ENCODE peak calls at places on chromosomes 7 and 10, in five cellular contexts. One of them, this sample, is unnamed.

GRCh38 chr10:106038246-106038645 is 1126.3 kb downstream of the SORCS1 start:
- DNase-seq in posterior cingulate gyrus: no peak
- DNase-seq in thoracic aorta: no peak
- DNase-seq in foreskin fibroblast: peak
- DNase-seq in substantia nigra: no peak
- DNase-seq in this sample: no peak

GRCh38 chr10:117477961-117478670 is 64.4 kb upstream of the EMX2 start:
- DNase-seq in posterior cingulate gyrus: peak
- DNase-seq in thoracic aorta: no peak
- DNase-seq in foreskin fibroblast: peak
- DNase-seq in substantia nigra: no peak
- DNase-seq in this sample: no peak

GRCh38 chr7:82335927-82336326 is 107.7 kb downstream of the CACNA2D1 start:
- DNase-seq in posterior cingulate gyrus: no peak
- DNase-seq in thoracic aorta: no peak
- DNase-seq in foreskin fibroblast: peak
- DNase-seq in substantia nigra: no peak
- DNase-seq in this sample: no peak

GRCh38 chr10:30151581-30152389 is 92.4 kb upstream of the JCAD start:
- DNase-seq in posterior cingulate gyrus: no peak
- DNase-seq in thoracic aorta: peak
- DNase-seq in foreskin fibroblast: peak
- DNase-seq in substantia nigra: no peak
- DNase-seq in this sample: no peak

GRCh38 chr7:22664988-22665798 is 61.8 kb upstream of the IL6 start:
- DNase-seq in posterior cingulate gyrus: no peak
- DNase-seq in thoracic aorta: no peak
- DNase-seq in foreskin fibroblast: no peak
- DNase-seq in substantia nigra: peak
- DNase-seq in this sample: no peak

GRCh38 chr10:104688251-104688650 is 47.2 kb downstream of the SORCS3 start:
- DNase-seq in posterior cingulate gyrus: peak
- DNase-seq in thoracic aorta: no peak
- DNase-seq in foreskin fibroblast: peak
- DNase-seq in substantia nigra: peak
- DNase-seq in this sample: no peak

GRCh38 chr10:660413-660979 is 29.0 kb downstream of the DIP2C start:
- DNase-seq in posterior cingulate gyrus: no peak
- DNase-seq in thoracic aorta: no peak
- DNase-seq in foreskin fibroblast: no peak
- DNase-seq in substantia nigra: no peak
- DNase-seq in this sample: no peak

GRCh38 chr7:44134943-44135628 is 6.0 kb downstream of the MYL7 start:
- DNase-seq in posterior cingulate gyrus: no peak
- DNase-seq in thoracic aorta: no peak
- DNase-seq in foreskin fibroblast: no peak
- DNase-seq in substantia nigra: no peak
- DNase-seq in this sample: no peak

GRCh38 chr7:129053938-129054437 is 923 bp downstream of the TNPO3 start:
- DNase-seq in posterior cingulate gyrus: no peak
- DNase-seq in thoracic aorta: no peak
- DNase-seq in foreskin fibroblast: no peak
- DNase-seq in substantia nigra: no peak
- DNase-seq in this sample: no peak

GRCh38 chr10:22505923-22506685 is 160.8 kb downstream of the SPAG6 start:
- DNase-seq in posterior cingulate gyrus: no peak
- DNase-seq in thoracic aorta: no peak
- DNase-seq in foreskin fibroblast: peak
- DNase-seq in substantia nigra: no peak
- DNase-seq in this sample: no peak

GRCh38 chr10:33195608-33196376 is 138.7 kb downstream of the NRP1 start:
- DNase-seq in posterior cingulate gyrus: no peak
- DNase-seq in thoracic aorta: no peak
- DNase-seq in foreskin fibroblast: peak
- DNase-seq in substantia nigra: no peak
- DNase-seq in this sample: no peak

GRCh38 chr10:70115948-70116682 is 16.5 kb downstream of the AIFM2 start:
- DNase-seq in posterior cingulate gyrus: peak
- DNase-seq in thoracic aorta: no peak
- DNase-seq in foreskin fibroblast: peak
- DNase-seq in substantia nigra: no peak
- DNase-seq in this sample: peak

GRCh38 chr7:5665106-5666025 is 116.1 kb downstream of the RNF216 start:
- DNase-seq in posterior cingulate gyrus: peak
- DNase-seq in thoracic aorta: peak
- DNase-seq in foreskin fibroblast: peak
- DNase-seq in substantia nigra: peak
- DNase-seq in this sample: peak

GRCh38 chr7:140475747-140476333 is 3.5 kb downstream of the MKRN1 start:
- DNase-seq in posterior cingulate gyrus: no peak
- DNase-seq in thoracic aorta: no peak
- DNase-seq in foreskin fibroblast: peak
- DNase-seq in substantia nigra: no peak
- DNase-seq in this sample: no peak

GRCh38 chr7:111568870-111569462 is 6.7 kb upstream of the IMMP2L start:
- DNase-seq in posterior cingulate gyrus: no peak
- DNase-seq in thoracic aorta: no peak
- DNase-seq in foreskin fibroblast: no peak
- DNase-seq in substantia nigra: no peak
- DNase-seq in this sample: no peak

GRCh38 chr7:794671-795329 is 37.5 kb upstream of the SUN1 start:
- DNase-seq in posterior cingulate gyrus: peak
- DNase-seq in thoracic aorta: no peak
- DNase-seq in foreskin fibroblast: no peak
- DNase-seq in substantia nigra: no peak
- DNase-seq in this sample: no peak

GRCh38 chr7:158416283-158416933 is 171.2 kb downstream of the PTPRN2 start:
- DNase-seq in posterior cingulate gyrus: peak
- DNase-seq in thoracic aorta: no peak
- DNase-seq in foreskin fibroblast: no peak
- DNase-seq in substantia nigra: no peak
- DNase-seq in this sample: no peak

GRCh38 chr7:123552641-123553040 is 5.0 kb downstream of the NDUFA5 start:
- DNase-seq in posterior cingulate gyrus: no peak
- DNase-seq in thoracic aorta: no peak
- DNase-seq in foreskin fibroblast: no peak
- DNase-seq in substantia nigra: no peak
- DNase-seq in this sample: no peak

GRCh38 chr7:75711634-75712494 is 26.9 kb downstream of the HIP1 start:
- DNase-seq in posterior cingulate gyrus: peak
- DNase-seq in thoracic aorta: no peak
- DNase-seq in foreskin fibroblast: peak
- DNase-seq in substantia nigra: no peak
- DNase-seq in this sample: no peak

GRCh38 chr7:116736927-116737715 is 65.1 kb downstream of the MET start:
- DNase-seq in posterior cingulate gyrus: no peak
- DNase-seq in thoracic aorta: no peak
- DNase-seq in foreskin fibroblast: peak
- DNase-seq in substantia nigra: no peak
- DNase-seq in this sample: no peak

GRCh38 chr7:104923010-104923421 is 91.0 kb upstream of the KMT2E start:
- DNase-seq in posterior cingulate gyrus: no peak
- DNase-seq in thoracic aorta: no peak
- DNase-seq in foreskin fibroblast: peak
- DNase-seq in substantia nigra: no peak
- DNase-seq in this sample: no peak

GRCh38 chr7:43572516-43573049 is 10.3 kb upstream of the STK17A start:
- DNase-seq in posterior cingulate gyrus: no peak
- DNase-seq in thoracic aorta: no peak
- DNase-seq in foreskin fibroblast: peak
- DNase-seq in substantia nigra: no peak
- DNase-seq in this sample: no peak